ENCODE peak calls at places on chromosomes 11 and 22, in nine cellular contexts. A, U, P, Y, S, N, D, H and C are unnamed samples.

GRCh38 chr22:43006016-43006505 is 8.9 kb downstream of the PACSIN2 start:
- DNase-seq in Y (no peak), D (no peak), U (no peak), P (no peak), A (no peak), S (no peak), N (no peak), H (no peak), C (no peak)

GRCh38 chr22:39698106-39698505 is 127.6 kb downstream of the CACNA1I start:
- DNase-seq in Y (no peak), P (no peak), U (no peak), H (no peak), S (no peak), D (no peak), N (no peak), A (no peak), C (no peak)

GRCh38 chr11:76140912-76141574 is 65.3 kb downstream of the WNT11 start:
- DNase-seq in D (no peak), U (no peak), Y (no peak), P (no peak), S (no peak), A (no peak), N (no peak), H (no peak), C (no peak)

GRCh38 chr11:123386746-123387510 is 43.1 kb upstream of the GRAMD1B start:
- DNase-seq in A (no peak), S (peak), N (no peak), H (no peak), P (peak), Y (peak), D (no peak), U (no peak), C (no peak)

GRCh38 chr11:9825315-9825714 is 161.4 kb downstream of the SWAP70 start:
- DNase-seq in U (peak), H (no peak), S (no peak), A (no peak), P (peak), D (no peak), N (no peak), Y (no peak), C (no peak)

GRCh38 chr11:73963861-73964260 is 13.0 kb downstream of the DNAJB13 start:
- DNase-seq in D (peak), A (no peak), P (no peak), H (no peak), S (no peak), Y (no peak), N (no peak), U (no peak), C (no peak)

GRCh38 chr11:76566811-76567210 is 103.7 kb downstream of the LRRC32 start:
- DNase-seq in S (no peak), A (no peak), D (no peak), H (no peak), Y (no peak), P (no peak), N (no peak), U (no peak), C (no peak)

GRCh38 chr11:25423436-25424184 is 908.3 kb upstream of the ANO3 start:
- DNase-seq in A (no peak), Y (no peak), U (peak), N (no peak), D (no peak), P (no peak), S (no peak), H (no peak), C (no peak)

GRCh38 chr22:46129390-46130041 is 20.8 kb upstream of the PPARA start:
- DNase-seq in A (no peak), D (peak), U (no peak), H (no peak), S (no peak), P (no peak), Y (peak), N (no peak), C (no peak)

GRCh38 chr22:24186892-24187670 is 5.8 kb downstream of the SUSD2 start:
- DNase-seq in D (peak), Y (no peak), H (no peak), N (no peak), S (no peak), A (no peak), P (no peak), U (no peak), C (peak)

GRCh38 chr11:15776387-15776786 is 580.0 kb downstream of the SOX6 start:
- DNase-seq in S (no peak), U (no peak), A (no peak), N (no peak), H (no peak), Y (no peak), D (no peak), P (no peak), C (no peak)

GRCh38 chr11:65491614-65492386 is 7.0 kb upstream of the MALAT1 start:
- DNase-seq in P (peak), H (peak), Y (peak), A (peak), S (no peak), U (peak), N (peak), D (peak), C (no peak)

GRCh38 chr22:43160497-43161126 is 9.3 kb downstream of the TSPO start:
- DNase-seq in Y (no peak), U (no peak), N (no peak), D (no peak), S (no peak), H (no peak), A (no peak), P (no peak), C (no peak)

GRCh38 chr22:38427940-38428339 is 27.1 kb downstream of the KCNJ4 start:
- DNase-seq in P (no peak), Y (no peak), A (no peak), N (no peak), H (no peak), U (no peak), D (no peak), S (no peak), C (no peak)

GRCh38 chr11:27716850-27717249 is 16.6 kb upstream of the BDNF start:
- DNase-seq in U (no peak), N (no peak), P (peak), D (no peak), A (no peak), H (no peak), S (no peak), Y (no peak), C (no peak)

GRCh38 chr11:111878385-111878765 is 590 bp downstream of the FDXACB1 start:
- DNase-seq in A (no peak), H (no peak), Y (no peak), N (no peak), U (peak), S (no peak), D (no peak), P (no peak), C (no peak)

GRCh38 chr11:68430801-68431200 is 29.8 kb upstream of the PPP6R3 start:
- DNase-seq in H (no peak), Y (no peak), D (no peak), U (no peak), S (no peak), N (no peak), P (no peak), A (no peak), C (no peak)

GRCh38 chr11:118058311-118059230 is 18.3 kb upstream of the TMPRSS4 start:
- DNase-seq in D (no peak), H (peak), P (no peak), U (no peak), N (no peak), Y (no peak), A (no peak), S (no peak), C (no peak)

GRCh38 chr11:92163879-92164278 is 60.7 kb upstream of the FAT3 start:
- DNase-seq in P (no peak), S (no peak), A (no peak), N (no peak), H (no peak), U (no peak), Y (no peak), D (no peak), C (no peak)

GRCh38 chr11:92166335-92166734 is 58.3 kb upstream of the FAT3 start:
- DNase-seq in H (no peak), U (no peak), P (no peak), N (no peak), D (no peak), S (no peak), A (no peak), Y (no peak), C (no peak)

GRCh38 chr11:92168936-92169335 is 55.7 kb upstream of the FAT3 start:
- DNase-seq in H (no peak), D (no peak), U (peak), S (no peak), P (no peak), N (no peak), Y (no peak), A (no peak), C (no peak)
- TF ChIP-seq CTCF in H (no peak), D (no peak), U (no peak), S (no peak), P (no peak), N (no peak), Y (no peak), A (no peak), C (no peak)

DNA sequence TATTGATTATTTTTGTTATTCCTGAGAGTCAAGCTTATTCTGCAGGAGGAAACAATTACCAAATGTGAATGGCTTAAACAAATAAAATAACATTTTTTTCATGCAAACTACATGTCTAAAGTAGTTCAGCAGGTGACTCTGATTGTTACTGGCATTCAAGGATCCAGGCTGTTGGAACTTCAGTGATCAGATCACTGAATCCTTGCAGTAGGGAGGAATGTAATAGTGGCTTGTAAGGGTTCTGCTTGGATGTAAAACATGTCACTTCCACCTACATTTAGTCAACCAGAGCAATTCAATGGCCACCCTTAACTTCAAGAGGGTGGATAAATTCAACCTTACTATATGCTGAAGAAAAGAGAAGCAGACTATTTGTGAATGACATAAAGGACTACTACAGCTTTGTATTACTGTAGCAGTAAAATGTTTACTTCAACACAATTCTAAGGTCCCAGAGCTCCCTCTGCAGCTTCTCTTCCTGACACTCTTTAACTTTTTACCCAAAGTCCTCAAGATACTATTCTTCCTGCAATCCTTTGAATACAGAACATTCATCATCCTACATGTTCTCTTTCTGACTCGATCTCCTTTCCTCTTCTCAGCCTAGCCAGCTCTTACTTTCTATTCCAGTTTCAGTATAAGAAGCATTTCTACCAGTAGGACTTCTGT is 284.0 kb downstream of the LRRC4C start:
- DNase-seq in A (no peak), U (peak), N (no peak), D (no peak), Y (no peak), S (no peak), H (no peak), P (no peak), C (no peak)
- TF ChIP-seq CTCF in A (no peak), U (no peak), N (no peak), D (no peak), Y (no peak), S (no peak), H (no peak), P (no peak), C (no peak)

DNA sequence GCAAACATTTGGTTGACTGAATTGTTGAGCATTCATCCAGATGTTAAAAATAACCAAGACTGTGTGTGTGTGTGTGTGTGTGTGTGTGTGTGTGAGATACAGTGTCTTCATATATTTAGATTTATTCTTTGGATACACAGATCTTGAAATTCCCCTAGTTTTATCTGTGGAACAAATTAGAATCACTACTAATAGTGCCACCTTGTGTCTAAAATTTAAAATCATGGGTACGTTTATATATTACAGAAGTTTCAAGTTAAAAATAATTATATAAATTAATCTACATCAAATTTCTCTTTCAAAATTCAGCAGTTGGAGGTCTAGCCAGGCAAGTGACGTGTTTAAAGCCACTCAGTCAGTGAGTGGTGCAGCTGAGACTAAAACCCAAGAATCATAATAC is 1566.2 kb upstream of the TENM4 start:
- DNase-seq in S (peak), A (no peak), P (peak), H (no peak), N (no peak), Y (no peak), U (peak), D (no peak), C (no peak)
- TF ChIP-seq CTCF in S (peak), A (no peak), P (peak), H (no peak), N (no peak), Y (peak), U (peak), D (no peak), C (peak)

GRCh38 chr11:21933095-21933494 is 259.8 kb upstream of the ANO5 start:
- DNase-seq in N (no peak), D (no peak), S (no peak), H (no peak), U (peak), P (no peak), Y (no peak), A (no peak), C (no peak)
- TF ChIP-seq CTCF in N (no peak), D (no peak), S (no peak), H (peak), U (no peak), P (no peak), Y (peak), A (no peak), C (peak)

GRCh38 chr11:34316347-34317037 is 41.3 kb downstream of the ABTB2 start:
- DNase-seq in P (peak), U (no peak), Y (no peak), D (peak), H (no peak), N (no peak), A (no peak), S (no peak), C (no peak)
- TF ChIP-seq CTCF in P (no peak), U (no peak), Y (no peak), D (no peak), H (no peak), N (no peak), A (no peak), S (no peak), C (no peak)

DNA sequence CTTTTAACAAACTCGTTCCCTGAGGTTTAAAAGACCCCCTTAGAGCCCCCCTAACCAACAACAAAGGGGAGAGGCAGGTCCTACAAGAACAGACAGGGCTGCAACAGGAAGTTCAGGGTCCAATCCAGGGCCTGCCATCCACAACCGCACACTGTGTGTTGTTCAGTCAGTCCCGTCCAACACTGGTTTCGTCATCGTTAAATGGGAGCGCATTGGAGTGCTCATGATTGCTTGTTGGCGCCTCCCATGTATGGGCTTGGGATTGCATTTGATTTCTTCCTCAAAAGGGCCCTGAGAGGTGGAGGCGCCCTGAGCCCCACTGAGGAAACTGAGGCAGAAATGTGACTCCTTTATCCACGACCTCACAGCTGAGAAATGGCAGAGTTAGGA is 174.1 kb downstream of the MN1 start:
- DNase-seq in A (no peak), H (no peak), N (no peak), S (no peak), U (peak), Y (no peak), D (no peak), P (no peak), C (no peak)
- TF ChIP-seq CTCF in A (no peak), H (no peak), N (no peak), S (no peak), U (no peak), Y (peak), D (no peak), P (no peak), C (peak)

GRCh38 chr22:27580311-27580897 is 221.2 kb downstream of the MN1 start:
- DNase-seq in Y (no peak), P (peak), H (no peak), A (no peak), N (no peak), D (no peak), S (no peak), U (peak), C (no peak)
- TF ChIP-seq CTCF in Y (no peak), P (no peak), H (no peak), A (no peak), N (no peak), D (no peak), S (no peak), U (no peak), C (no peak)